ENCODE peak calls at places on chromosomes 11 and 22, in five cellular contexts. W is sciatic nerve, S is mucosa of descending colon, J is left lung, L is germinal center. P is an unnamed sample.

GRCh38 chr11:105109855-105110750 is 29.5 kb downstream of the CARD18 start:
- DNase-seq in W (no peak), S (no peak), J (no peak), L (no peak), P (peak)

GRCh38 chr11:6206456-6207180 is 1.3 kb downstream of the C11orf42 start:
- DNase-seq in W (no peak), S (no peak), J (no peak), L (no peak), P (no peak)

GRCh38 chr11:119359365-119360229 is 13.1 kb upstream of the MFRP start:
- DNase-seq in W (no peak), S (peak), J (no peak), L (peak), P (no peak)

GRCh38 chr11:9982127-9982795 is 311.8 kb downstream of the SBF2 start:
- DNase-seq in W (no peak), S (no peak), J (no peak), L (no peak), P (no peak)

GRCh38 chr22:49164773-49165320 is 662.8 kb downstream of the BRD1 start:
- DNase-seq in W (no peak), S (no peak), J (peak), L (no peak), P (no peak)

GRCh38 chr11:123195182-123196059 is at the start of gene CLMP:
- DNase-seq in W (peak), S (peak), J (peak), L (no peak), P (no peak)

GRCh38 chr22:36373258-36373579 is 14.5 kb downstream of the MYH9 start:
- DNase-seq in W (peak), S (no peak), J (peak), L (no peak), P (no peak)

GRCh38 chr11:119338318-119338890 is 2.3 kb downstream of the C1QTNF5 start:
- DNase-seq in W (peak), S (peak), J (no peak), L (peak), P (no peak)

GRCh38 chr22:44292007-44292370 is 20.8 kb downstream of the SHISAL1 start:
- DNase-seq in W (no peak), S (no peak), J (peak), L (no peak), P (no peak)

GRCh38 chr22:50219800-50220602 is 19.2 kb downstream of the SELENOO start:
- DNase-seq in W (no peak), S (no peak), J (no peak), L (no peak), P (no peak)

GRCh38 chr11:16166571-16166970 is 189.8 kb downstream of the SOX6 start:
- DNase-seq in W (no peak), S (no peak), J (no peak), L (no peak), P (no peak)

GRCh38 chr11:16883179-16883578 is 131.0 kb downstream of the PLEKHA7 start:
- DNase-seq in W (no peak), S (no peak), J (no peak), L (no peak), P (no peak)

GRCh38 chr11:19903620-19904069 is 191.0 kb downstream of the NAV2 start:
- DNase-seq in W (peak), S (peak), J (no peak), L (peak), P (no peak)

GRCh38 chr11:105092255-105093239 is 47.0 kb downstream of the CARD18 start:
- DNase-seq in W (no peak), S (no peak), J (no peak), L (no peak), P (no peak)

P was measured in epithelial cell of proximal tubule.